ENCODE peak calls at places on chromosomes 4 and X, in seven cellular contexts. U is amniotic epithelial cell; H is G401; A is epithelial cell of esophagus; R is stimulated activated CD4-positive, alpha-beta T cell treated with anti-CD3 and anti-CD28 coated beads, Interleukin-1b, Interleukin-23, amount 100 ng/mL, for 24 hours; M is bronchial epithelial cell; P is choroid plexus epithelial cell. K is an unnamed sample.

GRCh38 chrX:154409222-154409871 is at the start of gene DNASE1L1:
- DNase-seq in U (peak; percentile 88), H (peak; percentile 26), A (peak; percentile 74), R (no peak), M (peak; percentile 58), P (peak; percentile 82), K (peak; percentile 84)

GRCh38 chr4:84936123-84936522 is 30.4 kb downstream of the WDFY3 start:
- DNase-seq in U (no peak), H (no peak), A (no peak), R (no peak), M (no peak), P (no peak), K (no peak)

GRCh38 chrX:3295731-3296130 is 50.7 kb downstream of the MXRA5 start:
- DNase-seq in U (peak; percentile 6), H (no peak), A (peak; percentile 30), R (no peak), M (peak; percentile 43), P (peak; percentile 13), K (no peak)

GRCh38 chrX:154526901-154527675 is 11.1 kb upstream of the FAM3A start:
- DNase-seq in U (peak; percentile 72), H (peak; percentile 82), A (peak; percentile 77), R (peak; percentile 51), M (peak; percentile 76), P (peak; percentile 84), K (peak; percentile 86)

GRCh38 chr4:144818136-144818535 is 172.2 kb downstream of the HHIP start:
- DNase-seq in U (no peak), H (no peak), A (peak; percentile 37), R (no peak), M (peak; percentile 22), P (no peak), K (no peak)

GRCh38 chr4:37835031-37835430 is 8.5 kb downstream of the PGM2 start:
- DNase-seq in U (no peak), H (no peak), A (no peak), R (no peak), M (no peak), P (no peak), K (no peak)

GRCh38 chrX:96884027-96884426 is 319 bp downstream of the RPA4 start:
- DNase-seq in U (no peak), H (no peak), A (no peak), R (no peak), M (no peak), P (no peak), K (no peak)

GRCh38 chrX:150200361-150200760 is 162.8 kb upstream of the MAMLD1 start:
- DNase-seq in U (no peak), H (no peak), A (no peak), R (no peak), M (no peak), P (no peak), K (no peak)

GRCh38 chr4:142901166-142901662 is 55.1 kb upstream of the INPP4B start:
- DNase-seq in U (peak; percentile 5), H (no peak), A (peak; percentile 8), R (no peak), M (no peak), P (peak; percentile 2), K (no peak)

GRCh38 chr4:173420821-173421220 is 21.9 kb upstream of the SCRG1 start:
- DNase-seq in U (peak; percentile 86), H (no peak), A (no peak), R (no peak), M (no peak), P (no peak), K (no peak)

GRCh38 chrX:152915541-152916241 is 17.8 kb downstream of the ZNF185 start:
- DNase-seq in U (peak; percentile 33), H (no peak), A (peak; percentile 40), R (no peak), M (peak; percentile 39), P (peak; percentile 82), K (peak; percentile 37)

GRCh38 chr4:6907658-6908191 is 1.9 kb upstream of the TBC1D14 start:
- DNase-seq in U (no peak), H (no peak), A (peak; percentile 66), R (no peak), M (peak; percentile 46), P (peak; percentile 43), K (peak; percentile 23)

GRCh38 chr4:41256740-41257256 is at the start of gene UCHL1:
- DNase-seq in U (peak; percentile 79), H (peak; percentile 87), A (no peak), R (no peak), M (no peak), P (peak; percentile 96), K (peak; percentile 93)

GRCh38 chr4:85151786-85152185 is 185.3 kb upstream of the WDFY3 start:
- DNase-seq in U (peak; percentile 15), H (no peak), A (no peak), R (no peak), M (no peak), P (peak; percentile 14), K (no peak)

GRCh38 chr4:54937501-54937900 is 187.9 kb downstream of the KDR start:
- DNase-seq in U (peak; percentile 13), H (no peak), A (peak; percentile 35), R (no peak), M (peak; percentile 4), P (peak; percentile 27), K (no peak)

GRCh38 chr4:168421671-168422070 is 58.6 kb downstream of the DDX60L start:
- DNase-seq in U (peak; percentile 77), H (no peak), A (peak; percentile 85), R (no peak), M (peak; percentile 82), P (peak; percentile 58), K (peak; percentile 6)

GRCh38 chr4:69754926-69755580 is 5.4 kb downstream of the SULT1B1 start:
- DNase-seq in U (no peak), H (no peak), A (no peak), R (no peak), M (no peak), P (no peak), K (no peak)

GRCh38 chr4:28334221-28334620 is 1473.6 kb downstream of the STIM2 start:
- DNase-seq in U (no peak), H (no peak), A (no peak), R (no peak), M (no peak), P (no peak), K (no peak)

GRCh38 chr4:102787096-102787867 is 26.5 kb upstream of the MANBA start:
- DNase-seq in U (peak; percentile 87), H (no peak), A (peak; percentile 67), R (no peak), M (peak; percentile 80), P (peak; percentile 84), K (peak; percentile 51)

GRCh38 chrX:25180242-25180641 is 164.5 kb upstream of the ARX start:
- DNase-seq in U (no peak), H (no peak), A (no peak), R (no peak), M (no peak), P (no peak), K (no peak)

GRCh38 chrX:53476371-53476770 is 42.2 kb upstream of the HSD17B10 start:
- DNase-seq in U (peak; percentile 84), H (no peak), A (peak; percentile 88), R (no peak), M (peak; percentile 91), P (peak; percentile 17), K (peak; percentile 13)

GRCh38 chr4:11051181-11051580 is 366.6 kb upstream of the CLNK start:
- DNase-seq in U (no peak), H (peak; percentile 98), A (no peak), R (no peak), M (no peak), P (no peak), K (no peak)

GRCh38 chr4:27000820-27001219 is 140.2 kb downstream of the STIM2 start:
- DNase-seq in U (no peak), H (no peak), A (peak; percentile 38), R (no peak), M (peak; percentile 29), P (no peak), K (no peak)

GRCh38 chr4:68375667-68376559 is 26.0 kb upstream of the YTHDC1 start:
- DNase-seq in U (peak; percentile 69), H (peak; percentile 56), A (peak; percentile 79), R (no peak), M (peak; percentile 85), P (peak; percentile 81), K (peak; percentile 84)

GRCh38 chr4:172390341-172390740 is 577.1 kb downstream of the GALNTL6 start:
- DNase-seq in U (no peak), H (no peak), A (peak; percentile 93), R (no peak), M (peak; percentile 93), P (peak; percentile 12), K (peak; percentile 4)

GRCh38 chr4:142550955-142551354 is 295.1 kb downstream of the INPP4B start:
- DNase-seq in U (no peak), H (no peak), A (no peak), R (no peak), M (no peak), P (no peak), K (no peak)